ENCODE peak calls at places on chromosome 3, in four cellular contexts. P, Z, D and O are unnamed samples.

GRCh38 chr3:129934234-129935123 is 40.0 kb upstream of the TRH start:
- DNase-seq in P (peak; percentile 16), Z (peak; percentile 38), D (peak; percentile 73), O (no peak)

GRCh38 chr3:27675287-27675686 is 46.8 kb downstream of the EOMES start:
- DNase-seq in P (peak; percentile 47), Z (peak; percentile 16), D (no peak), O (no peak)

GRCh38 chr3:151974067-151974466 is 100.6 kb downstream of the SUCNR1 start:
- DNase-seq in P (peak; percentile 36), Z (peak; percentile 74), D (no peak), O (no peak)

GRCh38 chr3:81838455-81838854 is 77.0 kb upstream of the GBE1 start:
- DNase-seq in P (no peak), Z (no peak), D (no peak), O (no peak)

GRCh38 chr3:49940667-49941249 is 808 bp downstream of the RBM6 start:
- DNase-seq in P (no peak), Z (no peak), D (no peak), O (no peak)

GRCh38 chr3:152460936-152461335 is 192.2 kb downstream of the MBNL1 start:
- DNase-seq in P (no peak), Z (no peak), D (no peak), O (no peak)

GRCh38 chr3:140375002-140375401 is 302.9 kb upstream of the TRIM42 start:
- DNase-seq in P (no peak), Z (no peak), D (no peak), O (no peak)

GRCh38 chr3:127389913-127390312 is 102.1 kb upstream of the PRR20G start:
- DNase-seq in P (no peak), Z (no peak), D (no peak), O (no peak)

GRCh38 chr3:134081211-134081610 is 51.5 kb upstream of the SLCO2A1 start:
- DNase-seq in P (no peak), Z (no peak), D (no peak), O (no peak)

GRCh38 chr3:129238945-129239705 is 10.3 kb upstream of the COPG1 start:
- DNase-seq in P (peak; percentile 25), Z (peak; percentile 35), D (no peak), O (no peak)

GRCh38 chr3:171056528-171056927 is 30.0 kb upstream of the SLC2A2 start:
- DNase-seq in P (peak; percentile 81), Z (peak; percentile 90), D (no peak), O (no peak)

GRCh38 chr3:57118279-57118678 is 46.9 kb downstream of the IL17RD start:
- DNase-seq in P (no peak), Z (no peak), D (no peak), O (no peak)

GRCh38 chr3:189360291-189360690 is 188.5 kb downstream of the TPRG1 start:
- DNase-seq in P (no peak), Z (no peak), D (no peak), O (no peak)

GRCh38 chr3:98602078-98602678 is 8.8 kb upstream of the CPOX start:
- DNase-seq in P (peak; percentile 76), Z (peak; percentile 77), D (peak; percentile 61), O (no peak)

GRCh38 chr3:80113331-80113730 is 345.5 kb upstream of the ROBO1 start:
- DNase-seq in P (no peak), Z (no peak), D (no peak), O (no peak)

GRCh38 chr3:65020780-65021179 is 333.0 kb upstream of the ADAMTS9 start:
- DNase-seq in P (no peak), Z (no peak), D (no peak), O (no peak)

GRCh38 chr3:32105291-32106131 is 909 bp upstream of the GPD1L start:
- DNase-seq in P (peak; percentile 10), Z (peak; percentile 3), D (no peak), O (no peak)

GRCh38 chr3:35200056-35200455 is 439.3 kb upstream of the ARPP21 start:
- DNase-seq in P (no peak), Z (peak; percentile 4), D (no peak), O (no peak)

GRCh38 chr3:183545688-183546087 is 9.8 kb downstream of the KLHL6 start:
- DNase-seq in P (no peak), Z (no peak), D (no peak), O (no peak)

GRCh38 chr3:114639171-114639570 is 345.3 kb downstream of the TIGIT start:
- DNase-seq in P (no peak), Z (no peak), D (no peak), O (no peak)

GRCh38 chr3:174883881-174884675 is 24.9 kb downstream of the NAALADL2 start:
- DNase-seq in P (no peak), Z (no peak), D (no peak), O (no peak)

GRCh38 chr3:71430941-71431552 is 152.5 kb downstream of the FOXP1 start:
- DNase-seq in P (no peak), Z (peak; percentile 52), D (no peak), O (no peak)

GRCh38 chr3:33089515-33089914 is 7.4 kb downstream of the GLB1 start:
- DNase-seq in P (no peak), Z (no peak), D (no peak), O (no peak)